ENCODE peak calls at places on chromosomes 16 and 17, in nine cellular contexts. U is activated CD8-positive, alpha-beta memory T cell treated with anti-CD3 and anti-CD28 coated beads for 24 hours; K is NCI-H1105 treated with DMSO at 0.1 percent for 48 hours; B is NCI-H1436; L is CD14-positive monocyte; A is WTC11; Y is non-pigmented ciliary epithelial cell; I is AG04449; T is ovary. M is an unnamed sample.

GRCh38 chr17:21296097-21297025 is 11.8 kb downstream of the MAP2K3 start:
- DNase-seq in U (no peak), K (no peak), B (no peak), L (no peak), A (no peak), Y (no peak), I (no peak), T (no peak), M (no peak)

GRCh38 chr17:43169561-43170139 is 1.4 kb upstream of the NBR1 start:
- DNase-seq in U (no peak), K (no peak), B (no peak), L (no peak), A (peak), Y (no peak), I (no peak), T (peak), M (peak)

GRCh38 chr17:17417718-17418151 is 59.1 kb upstream of the MED9 start:
- DNase-seq in U (no peak), K (no peak), B (no peak), L (no peak), A (no peak), Y (no peak), I (no peak), T (no peak), M (no peak)

GRCh38 chr16:659618-660017 is 8.3 kb upstream of the RHOT2 start:
- DNase-seq in U (no peak), K (no peak), B (no peak), L (no peak), A (no peak), Y (no peak), I (no peak), T (no peak), M (no peak)

GRCh38 chr17:77510133-77510796 is 369.5 kb downstream of the SEC14L1 start:
- DNase-seq in U (no peak), K (no peak), B (no peak), L (peak), A (peak), Y (no peak), I (no peak), T (no peak), M (no peak)

GRCh38 chr16:67548265-67549126 is 13.8 kb upstream of the CTCF start:
- DNase-seq in U (no peak), K (no peak), B (no peak), L (no peak), A (no peak), Y (no peak), I (no peak), T (no peak), M (no peak)

GRCh38 chr17:74601944-74602572 is 10.0 kb upstream of the CD300LD start:
- DNase-seq in U (no peak), K (no peak), B (peak), L (no peak), A (peak), Y (no peak), I (no peak), T (no peak), M (peak)

GRCh38 chr16:50263940-50264929 is 2.1 kb upstream of the ADCY7 start:
- DNase-seq in U (no peak), K (no peak), B (no peak), L (no peak), A (no peak), Y (no peak), I (no peak), T (no peak), M (no peak)

GRCh38 chr17:21573961-21574610 is 118.2 kb upstream of the KCNJ18 start:
- DNase-seq in U (peak), K (no peak), B (no peak), L (no peak), A (no peak), Y (peak), I (peak), T (peak), M (no peak)

GRCh38 chr16:51133130-51133529 is 17.9 kb downstream of the SALL1 start:
- DNase-seq in U (no peak), K (no peak), B (no peak), L (no peak), A (peak), Y (no peak), I (no peak), T (no peak), M (no peak)

GRCh38 chr16:74201561-74201960 is 95.1 kb upstream of the PSMD7 start:
- DNase-seq in U (no peak), K (peak), B (no peak), L (no peak), A (no peak), Y (no peak), I (no peak), T (no peak), M (no peak)

GRCh38 chr16:2743007-2743810 is 9.2 kb upstream of the SRRM2 start:
- DNase-seq in U (no peak), K (no peak), B (no peak), L (no peak), A (no peak), Y (no peak), I (no peak), T (no peak), M (no peak)

GRCh38 chr17:142876-143784 is 5.8 kb downstream of the SCGB1C2 start:
- DNase-seq in U (peak), K (no peak), B (no peak), L (peak), A (no peak), Y (no peak), I (no peak), T (peak), M (no peak)

GRCh38 chr17:80639658-80640057 is 95.0 kb downstream of the RPTOR start:
- DNase-seq in U (no peak), K (no peak), B (no peak), L (no peak), A (no peak), Y (no peak), I (no peak), T (no peak), M (no peak)

GRCh38 chr17:27989046-27989445 is 53.4 kb upstream of the NLK start:
- DNase-seq in U (no peak), K (no peak), B (no peak), L (no peak), A (no peak), Y (no peak), I (no peak), T (no peak), M (no peak)

M was measured in NCI-H2081.